ENCODE peak calls at places on chromosomes 13 and 19, in eight cellular contexts. M is lower leg skin; V is anterior cingulate cortex; P is effector memory CD4-positive, alpha-beta T cell; S is T-helper 1 cell; X is endothelial cell; U is adrenal gland; N is cardiac fibroblast. F is an unnamed sample.

GRCh38 chr19:9741476-9742171 is 26.9 kb downstream of the ZNF846 start:
- DNase-seq in M (no peak), V (no peak), P (no peak), S (no peak), X (no peak), U (no peak), N (no peak), F (no peak)

GRCh38 chr13:68808456-68808855 is 1299.2 kb upstream of the ATXN8OS start:
- DNase-seq in M (no peak), V (no peak), P (no peak), S (no peak), X (no peak), U (no peak), N (no peak), F (no peak)

GRCh38 chr13:94128430-94128829 is 351.1 kb downstream of the DCT start:
- DNase-seq in M (no peak), V (peak), P (no peak), S (no peak), X (no peak), U (no peak), N (peak), F (no peak)

GRCh38 chr13:27006519-27007161 is 165.0 kb downstream of the USP12 start:
- DNase-seq in M (peak), V (peak), P (no peak), S (no peak), X (no peak), U (no peak), N (peak), F (no peak)

GRCh38 chr19:16660763-16661479 is at the start of gene TMEM38A:
- DNase-seq in M (peak), V (peak), P (peak), S (peak), X (peak), U (peak), N (no peak), F (no peak)

GRCh38 chr13:97140611-97141010 is 81.5 kb upstream of the MBNL2 start:
- DNase-seq in M (no peak), V (no peak), P (no peak), S (no peak), X (no peak), U (no peak), N (no peak), F (no peak)

GRCh38 chr19:40702337-40703012 is 12.0 kb upstream of the NUMBL start:
- DNase-seq in M (no peak), V (peak), P (no peak), S (no peak), X (peak), U (no peak), N (peak), F (peak)

GRCh38 chr19:38812841-38813320 is at the start of gene LGALS4:
- DNase-seq in M (no peak), V (no peak), P (no peak), S (no peak), X (no peak), U (no peak), N (no peak), F (no peak)

GRCh38 chr13:112970552-112971287 is 1.7 kb downstream of the MCF2L start:
- DNase-seq in M (no peak), V (no peak), P (no peak), S (no peak), X (no peak), U (no peak), N (no peak), F (no peak)

GRCh38 chr13:34124912-34125311 is 307.0 kb downstream of the RFC3 start:
- DNase-seq in M (no peak), V (no peak), P (no peak), S (no peak), X (no peak), U (no peak), N (no peak), F (peak)

GRCh38 chr13:68696907-68697306 is 1410.7 kb upstream of the ATXN8OS start:
- DNase-seq in M (no peak), V (no peak), P (no peak), S (no peak), X (no peak), U (no peak), N (no peak), F (no peak)

GRCh38 chr13:23509781-23510543 is 60.2 kb upstream of the TNFRSF19 start:
- DNase-seq in M (no peak), V (no peak), P (no peak), S (no peak), X (no peak), U (no peak), N (peak), F (no peak)

GRCh38 chr19:14383556-14383897 is 2.3 kb downstream of the ADGRE5 start:
- DNase-seq in M (no peak), V (no peak), P (no peak), S (no peak), X (no peak), U (no peak), N (peak), F (no peak)

GRCh38 chr19:16326401-16327130 is 1.9 kb downstream of the KLF2 start:
- DNase-seq in M (peak), V (no peak), P (peak), S (peak), X (no peak), U (no peak), N (peak), F (no peak)

GRCh38 chr13:23505007-23505406 is 65.2 kb upstream of the TNFRSF19 start:
- DNase-seq in M (no peak), V (no peak), P (no peak), S (no peak), X (no peak), U (no peak), N (peak), F (no peak)

GRCh38 chr19:17306285-17306714 is 628 bp downstream of the MRPL34 start:
- DNase-seq in M (no peak), V (no peak), P (no peak), S (no peak), X (no peak), U (no peak), N (no peak), F (no peak)

GRCh38 chr19:55253842-55254624 is 4.8 kb downstream of the PPP6R1 start:
- DNase-seq in M (no peak), V (no peak), P (peak), S (peak), X (no peak), U (peak), N (no peak), F (no peak)

GRCh38 chr19:55118401-55118991 is 1.1 kb upstream of the PPP1R12C start:
- DNase-seq in M (no peak), V (peak), P (no peak), S (no peak), X (peak), U (peak), N (peak), F (no peak)

GRCh38 chr19:52987221-52987620 is 24.5 kb upstream of the ZNF816 start:
- DNase-seq in M (peak), V (no peak), P (no peak), S (no peak), X (no peak), U (no peak), N (no peak), F (no peak)

GRCh38 chr13:105665284-105665683 is 870.2 kb downstream of the EFNB2 start:
- DNase-seq in M (no peak), V (no peak), P (no peak), S (no peak), X (no peak), U (no peak), N (no peak), F (no peak)

F was measured in HepG2.